ENCODE peak calls at places on chromosomes 4 and X, in seven cellular contexts. O is cardiac fibroblast, X is endothelial cell, Y is fibroblast of the aortic adventitia, Q is activated B cell treated with CpG ODN at 0.5 μM for 24 hours, M is GM13977, F is gastrocnemius medialis. N is an unnamed sample.

GRCh38 chr4:159946983-159947645 is 844.2 kb downstream of the RAPGEF2 start:
- DNase-seq in M (peak; percentile 41), F (no peak), Q (no peak), Y (peak; percentile 46), X (no peak), O (peak; percentile 73), N (peak; percentile 18)

GRCh38 chrX:1355131-1355799 is 18.7 kb downstream of the IL3RA start:
- DNase-seq in X (peak; percentile 18), M (no peak), F (no peak), Q (no peak), Y (no peak), O (no peak), N (no peak)

GRCh38 chr4:159018062-159018629 is 84.7 kb upstream of the RAPGEF2 start:
- DNase-seq in Y (peak; percentile 6), O (peak; percentile 53), X (no peak), M (peak; percentile 48), F (no peak), Q (peak; percentile 39), N (no peak)

GRCh38 chr4:99859618-99860017 is 34.6 kb downstream of the LAMTOR3 start:
- DNase-seq in O (no peak), F (no peak), Y (no peak), M (no peak), Q (no peak), X (no peak), N (no peak)

GRCh38 chr4:158810487-158811215 is 41.8 kb downstream of the FNIP2 start:
- DNase-seq in Y (peak; percentile 100), Q (no peak), F (peak; percentile 55), X (no peak), O (peak; percentile 95), M (no peak), N (no peak)

GRCh38 chrX:27600686-27601085 is 10.5 kb downstream of the DCAF8L2 start:
- DNase-seq in O (no peak), Y (peak; percentile 7), M (no peak), Q (no peak), F (no peak), X (no peak), N (no peak)

GRCh38 chrX:71989768-71990167 is 79.1 kb downstream of the NHSL2 start:
- DNase-seq in Y (peak; percentile 94), F (peak; percentile 15), M (no peak), O (peak; percentile 46), X (no peak), Q (no peak), N (peak; percentile 29)

GRCh38 chrX:23634181-23634580 is 33.1 kb upstream of the PRDX4 start:
- DNase-seq in F (no peak), Y (peak; percentile 17), M (no peak), O (peak; percentile 0), X (no peak), Q (no peak), N (no peak)

GRCh38 chr4:6110681-6111353 is 89.5 kb downstream of the JAKMIP1 start:
- DNase-seq in M (no peak), O (no peak), X (no peak), F (no peak), Y (no peak), Q (no peak), N (no peak)
- TF ChIP-seq CTCF in M (no peak), O (no peak), X (no peak), F (no peak), Y (no peak), Q (no peak), N (no peak)

DNA sequence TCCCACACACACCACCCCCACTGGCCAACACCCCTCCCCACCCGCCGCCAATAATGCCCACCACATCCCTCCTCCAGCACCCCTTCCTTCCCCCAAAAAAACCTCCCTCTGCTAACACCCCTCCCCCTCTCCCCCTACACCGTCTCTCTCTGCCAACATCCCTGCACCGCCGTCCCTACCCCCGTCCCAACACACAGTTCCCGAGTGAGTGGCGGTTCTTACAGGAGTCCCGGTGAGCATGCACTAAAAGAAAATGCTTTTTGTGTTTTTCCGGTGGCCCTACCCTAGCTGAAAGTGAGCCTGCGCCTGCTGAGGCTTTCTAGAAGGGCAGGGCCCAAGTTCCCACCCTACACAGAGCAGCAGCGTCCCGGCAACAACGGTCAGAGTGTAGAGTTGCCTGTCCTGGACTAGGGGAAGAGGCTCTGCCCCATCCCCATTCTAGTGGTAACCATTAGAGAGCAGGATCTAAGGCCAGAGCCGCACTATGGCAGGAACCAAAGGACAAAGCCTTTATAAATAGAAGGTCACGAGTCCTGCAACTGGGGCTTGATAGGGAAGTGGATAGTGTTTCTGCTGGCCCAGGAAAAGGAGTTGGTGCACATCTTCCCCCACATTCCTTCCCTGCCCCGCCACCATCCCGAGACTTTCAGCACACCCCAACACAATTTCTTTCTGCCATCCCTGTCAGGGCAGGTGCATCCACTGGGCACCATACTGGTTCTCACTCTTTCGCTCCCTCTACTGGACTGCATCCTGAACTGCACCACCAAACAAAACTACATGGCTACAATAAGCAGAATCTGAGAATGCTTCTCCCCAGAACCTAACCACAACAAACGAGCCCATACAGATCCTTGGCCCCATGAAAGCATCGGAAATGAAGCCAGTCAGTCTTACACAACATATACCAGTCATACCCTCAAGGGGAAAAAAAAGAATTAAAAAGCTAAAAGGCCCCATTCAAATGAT is 78.1 kb upstream of the PAGE3 start:
- DNase-seq in X (no peak), F (no peak), Y (peak; percentile 22), Q (no peak), O (peak; percentile 11), M (peak; percentile 57), N (peak; percentile 13)
- TF ChIP-seq CTCF in X (no peak), F (peak; percentile 39), Y (peak; percentile 64), Q (no peak), O (peak; percentile 40), M (peak; percentile 64), N (peak; percentile 41)

GRCh38 chrX:36804066-36804465 is 204.1 kb upstream of the FAM47C start:
- DNase-seq in F (no peak), Y (no peak), X (no peak), O (no peak), Q (no peak), M (no peak), N (no peak)

DNA sequence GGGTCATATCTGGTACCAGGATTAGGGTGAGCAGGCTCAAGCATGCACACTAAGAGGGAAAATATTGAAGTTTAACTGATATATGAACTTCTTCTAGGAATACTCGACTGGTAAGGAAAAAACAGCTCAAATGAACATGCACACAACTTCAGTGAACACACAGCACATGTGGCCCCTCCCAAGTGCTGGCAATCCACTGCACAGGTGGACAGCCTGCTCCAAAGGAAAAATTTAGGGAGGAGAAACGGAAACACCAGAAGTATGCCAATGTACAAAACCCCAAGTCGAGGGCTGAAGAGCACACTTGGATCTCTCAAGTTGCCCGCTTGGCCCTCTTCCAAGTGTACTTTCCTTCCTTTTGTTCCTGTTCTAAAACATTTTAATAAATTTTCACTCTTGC is 205.0 kb upstream of the FAM47C start:
- DNase-seq in X (no peak), Q (no peak), M (no peak), F (no peak), O (no peak), Y (no peak), N (no peak)
- TF ChIP-seq CTCF in X (no peak), Q (no peak), M (no peak), F (no peak), O (no peak), Y (no peak), N (no peak)

DNA sequence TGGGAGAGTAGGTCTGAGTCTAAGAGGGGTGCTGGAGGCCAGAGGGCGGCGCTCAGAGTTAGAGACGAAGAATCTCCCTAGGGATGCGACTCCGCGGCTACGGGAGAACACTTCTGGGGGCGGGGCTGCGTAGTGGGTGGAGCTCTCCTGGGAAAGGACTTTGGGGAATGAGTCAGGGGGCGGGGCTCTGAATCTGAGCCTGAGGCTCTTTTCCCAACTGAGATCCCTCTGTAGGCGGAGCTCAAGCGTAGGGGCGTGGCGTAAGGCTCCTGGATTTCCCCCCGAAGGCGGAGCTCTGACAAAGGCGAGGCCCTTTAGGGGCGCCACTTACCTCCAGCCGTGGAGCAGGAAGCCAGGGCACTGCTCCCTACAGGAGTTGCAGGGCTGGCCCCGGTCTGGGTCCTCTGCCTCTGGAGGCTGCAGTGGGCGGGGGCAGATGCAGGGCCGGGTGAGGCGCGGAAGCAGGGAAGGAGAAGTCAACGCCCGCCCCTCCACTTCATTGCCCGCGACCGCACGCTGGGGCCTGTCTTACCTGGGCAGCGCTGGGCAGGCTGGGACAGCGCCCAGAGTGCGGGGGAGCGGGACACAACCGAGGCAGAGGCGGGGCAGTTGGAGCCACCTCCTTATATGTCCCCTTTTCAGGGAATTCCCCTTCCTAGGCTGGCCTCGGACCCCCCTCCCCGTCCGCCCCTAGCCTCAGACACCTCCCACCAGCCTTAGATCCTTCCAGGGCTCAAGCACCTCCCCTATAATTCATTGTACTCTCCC is 1.7 kb downstream of the PRICKLE3 start:
- DNase-seq in Y (peak; percentile 88), F (peak; percentile 81), M (no peak), X (peak; percentile 75), O (peak; percentile 92), Q (peak; percentile 24), N (peak; percentile 89)
- TF ChIP-seq CTCF in Y (no peak), F (no peak), M (no peak), X (no peak), O (no peak), Q (no peak), N (no peak)

N was measured in tibial nerve.